ENCODE peak calls at places on chromosomes 13 and 19, in seven cellular contexts. E is ovary, U is fibroblast of the aortic adventitia, O is T-helper 17 cell, B is NCI-H1105 treated with DMSO at 0.1 percent for 48 hours, L is Peyer's patch, N is T-cell. V is an unnamed sample.
A peak's percentile ranks its signal among the peaks of the same experiment; 100 is the strongest.

GRCh38 chr19:49949735-49950589 is 11.0 kb downstream of the SIGLEC11 start:
- DNase-seq in U (no peak), E (peak; percentile 38), O (no peak), L (no peak), N (no peak), B (no peak), V (no peak)

GRCh38 chr19:40414536-40415535 is 1.7 kb upstream of the PRX start:
- DNase-seq in N (no peak), B (no peak), L (no peak), E (no peak), U (no peak), O (no peak), V (no peak)

GRCh38 chr19:47601180-47601904 is 7.6 kb upstream of the BICRA start:
- DNase-seq in L (no peak), N (no peak), E (no peak), B (no peak), O (no peak), U (no peak), V (no peak)

GRCh38 chr13:95603887-95604533 is 40.5 kb downstream of the DZIP1 start:
- DNase-seq in L (no peak), U (peak; percentile 21), E (no peak), N (no peak), O (no peak), B (peak; percentile 34), V (no peak)

GRCh38 chr13:95099541-95099940 is 201.7 kb downstream of the ABCC4 start:
- DNase-seq in E (no peak), U (peak; percentile 37), L (no peak), B (no peak), N (no peak), O (no peak), V (no peak)

GRCh38 chr13:91247768-91248167 is 99.7 kb upstream of the MIR17HG start:
- DNase-seq in O (no peak), U (no peak), N (no peak), B (no peak), L (no peak), E (no peak), V (no peak)

GRCh38 chr13:41015920-41016319 is 3.2 kb downstream of the ELF1 start:
- DNase-seq in U (no peak), L (no peak), B (no peak), E (no peak), O (no peak), N (no peak), V (no peak)

GRCh38 chr19:27735314-27735713 is 1477.6 kb downstream of the UQCRFS1 start:
- DNase-seq in E (no peak), N (no peak), U (no peak), O (no peak), L (no peak), B (no peak), V (no peak)

GRCh38 chr19:3575260-3575741 is 2.6 kb downstream of the HMG20B start:
- DNase-seq in L (no peak), B (no peak), E (no peak), N (no peak), U (no peak), O (no peak), V (no peak)

GRCh38 chr13:78177306-78177705 is 258.7 kb upstream of the EDNRB start:
- DNase-seq in N (no peak), B (no peak), O (no peak), E (no peak), L (no peak), U (no peak), V (no peak)

GRCh38 chr19:5369962-5370367 is 29.4 kb upstream of the PTPRS start:
- DNase-seq in O (no peak), U (no peak), N (peak; percentile 6), E (no peak), L (no peak), B (peak; percentile 21), V (peak; percentile 26)

GRCh38 chr13:87884874-87885273 is 213.7 kb downstream of the SLITRK5 start:
- DNase-seq in O (no peak), B (no peak), L (no peak), U (no peak), E (no peak), N (no peak), V (no peak)

GRCh38 chr19:1173160-1173844 is 766 bp downstream of the SBNO2 start:
- DNase-seq in N (no peak), L (peak; percentile 29), E (peak; percentile 66), B (no peak), U (no peak), O (no peak), V (no peak)

GRCh38 chr13:101065314-101065713 is 351.0 kb downstream of the NALCN start:
- DNase-seq in L (no peak), O (no peak), E (no peak), U (no peak), N (no peak), B (no peak), V (no peak)

GRCh38 chr13:46983881-46984280 is 87.0 kb upstream of the HTR2A start:
- DNase-seq in U (peak; percentile 16), B (no peak), E (no peak), N (no peak), O (no peak), L (no peak), V (no peak)

GRCh38 chr19:1663854-1664253 is 11.4 kb upstream of the TCF3 start:
- DNase-seq in L (peak; percentile 30), B (no peak), O (no peak), E (no peak), U (no peak), N (no peak), V (no peak)

GRCh38 chr19:4732680-4733114 is 9.1 kb upstream of the DPP9 start:
- DNase-seq in B (peak; percentile 85), U (peak; percentile 70), O (no peak), N (peak; percentile 27), E (no peak), L (peak; percentile 43), V (peak; percentile 44)